ENCODE peak calls at places on chromosomes 4 and X, in six cellular contexts. One of them, this sample, is unnamed.

GRCh38 chrX:16914058-16914457 is 32.4 kb upstream of the REPS2 start:
- DNase-seq in tibial nerve: no peak
- DNase-seq in ovary: no peak
- DNase-seq in uterus: no peak
- DNase-seq in IMR-90: no peak
- DNase-seq in suprapubic skin: no peak
- DNase-seq in this sample: no peak

GRCh38 chrX:68832101-68832416 is 3.2 kb downstream of the EFNB1 start:
- DNase-seq in tibial nerve: no peak
- DNase-seq in ovary: peak; percentile 48
- DNase-seq in uterus: peak; percentile 51
- DNase-seq in IMR-90: peak; percentile 83
- DNase-seq in suprapubic skin: peak; percentile 80
- DNase-seq in this sample: no peak

GRCh38 chr4:22245294-22245693 is 270.6 kb downstream of the ADGRA3 start:
- DNase-seq in tibial nerve: no peak
- DNase-seq in ovary: no peak
- DNase-seq in uterus: no peak
- DNase-seq in IMR-90: no peak
- DNase-seq in suprapubic skin: no peak
- DNase-seq in this sample: no peak

GRCh38 chr4:1746265-1746691 is 25.0 kb downstream of the TACC3 start:
- DNase-seq in tibial nerve: peak; percentile 48
- DNase-seq in ovary: peak; percentile 63
- DNase-seq in uterus: peak; percentile 60
- DNase-seq in IMR-90: peak; percentile 45
- DNase-seq in suprapubic skin: no peak
- DNase-seq in this sample: no peak

GRCh38 chr4:85250852-85251251 is 224.1 kb upstream of the ARHGAP24 start:
- DNase-seq in tibial nerve: no peak
- DNase-seq in ovary: no peak
- DNase-seq in uterus: no peak
- DNase-seq in IMR-90: no peak
- DNase-seq in suprapubic skin: no peak
- DNase-seq in this sample: no peak

GRCh38 chr4:55124337-55125076 is 888 bp downstream of the KDR start:
- DNase-seq in tibial nerve: no peak
- DNase-seq in ovary: no peak
- DNase-seq in uterus: no peak
- DNase-seq in IMR-90: no peak
- DNase-seq in suprapubic skin: no peak
- DNase-seq in this sample: no peak

GRCh38 chrX:132413459-132413858 is 75.4 kb downstream of the MBNL3 start:
- DNase-seq in tibial nerve: no peak
- DNase-seq in ovary: no peak
- DNase-seq in uterus: no peak
- DNase-seq in IMR-90: no peak
- DNase-seq in suprapubic skin: no peak
- DNase-seq in this sample: no peak

GRCh38 chrX:155127940-155128339 is 56.6 kb downstream of the BRCC3 start:
- DNase-seq in tibial nerve: no peak
- DNase-seq in ovary: no peak
- DNase-seq in uterus: no peak
- DNase-seq in IMR-90: no peak
- DNase-seq in suprapubic skin: no peak
- DNase-seq in this sample: no peak

GRCh38 chr4:101762025-101762424 is 28.5 kb upstream of the BANK1 start:
- DNase-seq in tibial nerve: no peak
- DNase-seq in ovary: no peak
- DNase-seq in uterus: no peak
- DNase-seq in IMR-90: no peak
- DNase-seq in suprapubic skin: no peak
- DNase-seq in this sample: no peak

GRCh38 chrX:116318672-116319071 is 117.7 kb upstream of the SLC6A14 start:
- DNase-seq in tibial nerve: no peak
- DNase-seq in ovary: no peak
- DNase-seq in uterus: no peak
- DNase-seq in IMR-90: no peak
- DNase-seq in suprapubic skin: no peak
- DNase-seq in this sample: no peak

GRCh38 chr4:79241846-79242245 is 84.0 kb downstream of the NAA11 start:
- DNase-seq in tibial nerve: no peak
- DNase-seq in ovary: no peak
- DNase-seq in uterus: no peak
- DNase-seq in IMR-90: peak; percentile 49
- DNase-seq in suprapubic skin: no peak
- DNase-seq in this sample: no peak

GRCh38 chrX:74835566-74835965 is 89.7 kb downstream of the NEXMIF start:
- DNase-seq in tibial nerve: no peak
- DNase-seq in ovary: no peak
- DNase-seq in uterus: no peak
- DNase-seq in IMR-90: no peak
- DNase-seq in suprapubic skin: no peak
- DNase-seq in this sample: no peak

GRCh38 chr4:155885666-155886065 is 17.8 kb upstream of the TDO2 start:
- DNase-seq in tibial nerve: no peak
- DNase-seq in ovary: no peak
- DNase-seq in uterus: no peak
- DNase-seq in IMR-90: no peak
- DNase-seq in suprapubic skin: no peak
- DNase-seq in this sample: no peak

GRCh38 chrX:101206471-101206870 is 13.1 kb upstream of the DRP2 start:
- DNase-seq in tibial nerve: no peak
- DNase-seq in ovary: no peak
- DNase-seq in uterus: no peak
- DNase-seq in IMR-90: peak; percentile 58
- DNase-seq in suprapubic skin: no peak
- DNase-seq in this sample: no peak

GRCh38 chrX:57640674-57641016 is 39.4 kb downstream of the NLRP2B start:
- DNase-seq in tibial nerve: no peak
- DNase-seq in ovary: no peak
- DNase-seq in uterus: no peak
- DNase-seq in IMR-90: no peak
- DNase-seq in suprapubic skin: no peak
- DNase-seq in this sample: no peak

GRCh38 chr4:1113311-1114009 is at the start of gene RNF212:
- DNase-seq in tibial nerve: no peak
- DNase-seq in ovary: peak; percentile 69
- DNase-seq in uterus: peak; percentile 42
- DNase-seq in IMR-90: no peak
- DNase-seq in suprapubic skin: no peak
- DNase-seq in this sample: no peak

GRCh38 chrX:152480269-152481212 is 29.4 kb upstream of the GABRA3 start:
- DNase-seq in tibial nerve: no peak
- DNase-seq in ovary: no peak
- DNase-seq in uterus: no peak
- DNase-seq in IMR-90: no peak
- DNase-seq in suprapubic skin: no peak
- DNase-seq in this sample: no peak

GRCh38 chrX:46840946-46841740 is 4.3 kb downstream of the RP2 start:
- DNase-seq in tibial nerve: no peak
- DNase-seq in ovary: peak; percentile 41
- DNase-seq in uterus: no peak
- DNase-seq in IMR-90: no peak
- DNase-seq in suprapubic skin: no peak
- DNase-seq in this sample: no peak

GRCh38 chr4:161208564-161208963 is 955.2 kb downstream of the FSTL5 start:
- DNase-seq in tibial nerve: no peak
- DNase-seq in ovary: no peak
- DNase-seq in uterus: no peak
- DNase-seq in IMR-90: no peak
- DNase-seq in suprapubic skin: no peak
- DNase-seq in this sample: no peak

GRCh38 chr4:23934223-23934622 is 44.4 kb upstream of the PPARGC1A start:
- DNase-seq in tibial nerve: no peak
- DNase-seq in ovary: no peak
- DNase-seq in uterus: no peak
- DNase-seq in IMR-90: no peak
- DNase-seq in suprapubic skin: no peak
- DNase-seq in this sample: no peak

GRCh38 chr4:129264008-129264657 is 168.2 kb downstream of the C4orf33 start:
- DNase-seq in tibial nerve: no peak
- DNase-seq in ovary: no peak
- DNase-seq in uterus: no peak
- DNase-seq in IMR-90: no peak
- DNase-seq in suprapubic skin: no peak
- DNase-seq in this sample: no peak

GRCh38 chrX:110732274-110732673 is 63.3 kb downstream of the CHRDL1 start:
- DNase-seq in tibial nerve: no peak
- DNase-seq in ovary: no peak
- DNase-seq in uterus: no peak
- DNase-seq in IMR-90: no peak
- DNase-seq in suprapubic skin: no peak
- DNase-seq in this sample: no peak

GRCh38 chrX:35664838-35665237 is 133.3 kb upstream of the MAGEB16 start:
- DNase-seq in tibial nerve: no peak
- DNase-seq in ovary: no peak
- DNase-seq in uterus: no peak
- DNase-seq in IMR-90: no peak
- DNase-seq in suprapubic skin: no peak
- DNase-seq in this sample: no peak

GRCh38 chrX:1899841-1900240 is 285.0 kb downstream of the ASMT start:
- DNase-seq in tibial nerve: no peak
- DNase-seq in ovary: no peak
- DNase-seq in uterus: no peak
- DNase-seq in IMR-90: no peak
- DNase-seq in suprapubic skin: no peak
- DNase-seq in this sample: no peak

GRCh38 chrX:134603806-134604700 is 54.2 kb downstream of the PLAC1 start:
- DNase-seq in tibial nerve: peak; percentile 14
- DNase-seq in ovary: no peak
- DNase-seq in uterus: peak; percentile 31
- DNase-seq in IMR-90: peak; percentile 90
- DNase-seq in suprapubic skin: no peak
- DNase-seq in this sample: no peak

GRCh38 chr4:145804134-145804533 is 124.2 kb downstream of the C4orf51 start:
- DNase-seq in tibial nerve: peak; percentile 38
- DNase-seq in ovary: no peak
- DNase-seq in uterus: peak; percentile 40
- DNase-seq in IMR-90: peak; percentile 95
- DNase-seq in suprapubic skin: no peak
- DNase-seq in this sample: no peak

GRCh38 chr4:149638073-149638472 is 177.6 kb downstream of the IQCM start:
- DNase-seq in tibial nerve: no peak
- DNase-seq in ovary: no peak
- DNase-seq in uterus: no peak
- DNase-seq in IMR-90: peak; percentile 25
- DNase-seq in suprapubic skin: no peak
- DNase-seq in this sample: no peak

GRCh38 chr4:157014621-157015591 is 43.3 kb upstream of the PDGFC start:
- DNase-seq in tibial nerve: no peak
- DNase-seq in ovary: no peak
- DNase-seq in uterus: no peak
- DNase-seq in IMR-90: peak; percentile 96
- DNase-seq in suprapubic skin: no peak
- DNase-seq in this sample: no peak

GRCh38 chr4:2077537-2078460 is 18.7 kb downstream of the NAT8L start:
- DNase-seq in tibial nerve: no peak
- DNase-seq in ovary: no peak
- DNase-seq in uterus: no peak
- DNase-seq in IMR-90: no peak
- DNase-seq in suprapubic skin: no peak
- DNase-seq in this sample: no peak

GRCh38 chr4:3784469-3785291 is 18.5 kb downstream of the ADRA2C start:
- DNase-seq in tibial nerve: no peak
- DNase-seq in ovary: no peak
- DNase-seq in uterus: no peak
- DNase-seq in IMR-90: no peak
- DNase-seq in suprapubic skin: no peak
- DNase-seq in this sample: no peak

GRCh38 chr4:87525636-87526035 is 3.5 kb downstream of the SPARCL1 start:
- DNase-seq in tibial nerve: no peak
- DNase-seq in ovary: no peak
- DNase-seq in uterus: peak; percentile 43
- DNase-seq in IMR-90: peak; percentile 25
- DNase-seq in suprapubic skin: no peak
- DNase-seq in this sample: no peak
- TF ChIP-seq POLR2A in tibial nerve: peak; percentile 27
- TF ChIP-seq POLR2A in ovary: no peak
- TF ChIP-seq POLR2A in uterus: peak; percentile 48
- TF ChIP-seq POLR2A in IMR-90: no peak
- TF ChIP-seq POLR2A in suprapubic skin: no peak
- TF ChIP-seq POLR2A in this sample: peak; percentile 26

DNA sequence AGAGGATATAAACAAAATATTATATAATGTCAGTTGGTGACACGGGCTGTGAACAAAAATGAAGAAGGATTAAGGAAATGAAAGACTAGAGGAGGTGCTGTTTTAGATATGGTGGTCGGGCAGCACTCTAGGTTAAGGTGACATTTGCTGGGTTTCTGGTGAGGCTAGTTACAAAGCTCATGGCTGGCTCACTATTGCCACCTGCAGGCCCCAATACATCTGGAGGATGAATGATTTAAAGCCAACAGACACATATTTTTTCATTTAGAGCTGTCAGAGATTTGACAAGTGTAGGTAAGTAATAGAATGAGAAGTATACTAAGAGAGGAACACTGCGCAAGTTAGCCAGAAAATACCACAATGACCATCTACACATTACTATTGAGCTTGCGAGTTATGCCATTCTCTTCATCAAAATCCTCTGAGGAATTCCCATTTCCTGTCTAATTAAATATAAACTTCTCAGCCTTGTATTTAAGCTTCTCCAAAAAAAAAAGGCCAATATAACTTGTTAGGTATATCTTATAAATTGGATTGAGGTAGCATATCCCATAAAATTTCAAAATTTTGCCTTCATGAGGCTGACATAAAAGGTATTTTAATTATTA is 6.4 kb upstream of the FGG start:
- DNase-seq in tibial nerve: peak; percentile 48
- DNase-seq in ovary: peak; percentile 19
- DNase-seq in uterus: no peak
- DNase-seq in IMR-90: peak; percentile 30
- DNase-seq in suprapubic skin: no peak
- DNase-seq in this sample: no peak
- H3K4me3 ChIP-seq in tibial nerve: no peak overlapping the region
- H3K4me3 ChIP-seq in ovary: no peak overlapping the region
- H3K4me3 ChIP-seq in uterus: no peak overlapping the region
- H3K4me3 ChIP-seq in IMR-90: no peak overlapping the region
- H3K4me3 ChIP-seq in suprapubic skin: no peak overlapping the region
- H3K4me3 ChIP-seq in this sample: no peak overlapping the region

DNA sequence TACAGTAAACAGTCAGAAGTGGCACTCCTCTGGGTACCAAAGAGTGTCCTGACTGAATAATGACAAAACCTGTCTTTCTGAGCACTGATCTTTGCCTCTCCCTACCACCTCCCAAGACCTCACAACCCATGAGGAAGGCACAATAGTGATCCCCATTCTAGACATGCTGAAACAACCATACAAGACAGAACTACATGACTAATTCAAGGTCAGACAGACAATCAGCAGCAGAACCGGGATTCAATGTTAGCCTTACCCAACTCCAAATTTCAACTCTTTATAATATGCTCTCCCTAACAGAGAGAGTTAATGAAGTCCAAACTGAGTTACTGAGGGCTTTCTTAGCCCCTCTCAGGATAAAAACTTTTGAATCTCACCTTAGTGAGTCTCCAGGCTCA is 71.0 kb downstream of the IRF2 start:
- DNase-seq in tibial nerve: no peak
- DNase-seq in ovary: no peak
- DNase-seq in uterus: no peak
- DNase-seq in IMR-90: peak; percentile 11
- DNase-seq in suprapubic skin: no peak
- DNase-seq in this sample: no peak
- H3K4me1 ChIP-seq in tibial nerve: peaks cover 29% of the 10 kb centered on the region
- H3K4me1 ChIP-seq in ovary: peaks cover 26% of the 10 kb centered on the region
- H3K4me1 ChIP-seq in uterus: no peaks in the 10 kb centered on the region
- H3K4me1 ChIP-seq in IMR-90: peaks cover 15% of the 10 kb centered on the region
- H3K4me1 ChIP-seq in suprapubic skin: peaks cover 30% of the 10 kb centered on the region
- H3K4me1 ChIP-seq in this sample: peaks cover 67% of the 10 kb centered on the region

GRCh38 chr4:143513314-143514211 is at the start of gene SMARCA5:
- DNase-seq in tibial nerve: peak; percentile 93
- DNase-seq in ovary: peak; percentile 96
- DNase-seq in uterus: peak; percentile 96
- DNase-seq in IMR-90: peak; percentile 98
- DNase-seq in suprapubic skin: peak; percentile 98
- DNase-seq in this sample: peak; percentile 76
- TF ChIP-seq POLR2A in tibial nerve: peak; percentile 90
- TF ChIP-seq POLR2A in ovary: peak; percentile 83
- TF ChIP-seq POLR2A in uterus: peak; percentile 86
- TF ChIP-seq POLR2A in IMR-90: peak; percentile 85
- TF ChIP-seq POLR2A in suprapubic skin: peak; percentile 15
- TF ChIP-seq POLR2A in this sample: peak; percentile 85